ENCODE peak calls at places on chromosomes 16 and 17, in six cellular contexts. One of them, this sample, is unnamed.

GRCh38 chr16:69501956-69502457 is 63.8 kb upstream of the NFAT5 start:
- DNase-seq in H9: no peak
- DNase-seq in IMR-90: no peak
- DNase-seq in H1: no peak
- DNase-seq in mesenchymal stem cell: peak
- DNase-seq in trophoblast cell: peak
- DNase-seq in this sample: no peak

GRCh38 chr17:81349397-81350319 is 45.6 kb upstream of the BAHCC1 start:
- DNase-seq in H9: peak
- DNase-seq in IMR-90: no peak
- DNase-seq in H1: no peak
- DNase-seq in mesenchymal stem cell: no peak
- DNase-seq in trophoblast cell: no peak
- DNase-seq in this sample: no peak

GRCh38 chr16:82935781-82936180 is 309.0 kb downstream of the CDH13 start:
- DNase-seq in H9: no peak
- DNase-seq in IMR-90: no peak
- DNase-seq in H1: no peak
- DNase-seq in mesenchymal stem cell: no peak
- DNase-seq in trophoblast cell: no peak
- DNase-seq in this sample: no peak

GRCh38 chr17:12732366-12732765 is 56.9 kb upstream of the ARHGAP44 start:
- DNase-seq in H9: no peak
- DNase-seq in IMR-90: no peak
- DNase-seq in H1: no peak
- DNase-seq in mesenchymal stem cell: no peak
- DNase-seq in trophoblast cell: no peak
- DNase-seq in this sample: no peak

GRCh38 chr16:77789085-77789611 is 784 bp downstream of the VAT1L start:
- DNase-seq in H9: peak
- DNase-seq in IMR-90: no peak
- DNase-seq in H1: peak
- DNase-seq in mesenchymal stem cell: no peak
- DNase-seq in trophoblast cell: no peak
- DNase-seq in this sample: no peak

GRCh38 chr16:89033796-89034572 is 57.0 kb upstream of the CBFA2T3 start:
- DNase-seq in H9: no peak
- DNase-seq in IMR-90: no peak
- DNase-seq in H1: no peak
- DNase-seq in mesenchymal stem cell: no peak
- DNase-seq in trophoblast cell: no peak
- DNase-seq in this sample: no peak

GRCh38 chr16:67865318-67865717 is 7.5 kb upstream of the EDC4 start:
- DNase-seq in H9: peak
- DNase-seq in IMR-90: peak
- DNase-seq in H1: no peak
- DNase-seq in mesenchymal stem cell: peak
- DNase-seq in trophoblast cell: peak
- DNase-seq in this sample: no peak

GRCh38 chr17:4818276-4818675 is 11.3 kb downstream of the PLD2 start:
- DNase-seq in H9: peak
- DNase-seq in IMR-90: no peak
- DNase-seq in H1: no peak
- DNase-seq in mesenchymal stem cell: no peak
- DNase-seq in trophoblast cell: no peak
- DNase-seq in this sample: no peak

GRCh38 chr17:73695035-73695738 is 50.9 kb upstream of the SDK2 start:
- DNase-seq in H9: peak
- DNase-seq in IMR-90: no peak
- DNase-seq in H1: peak
- DNase-seq in mesenchymal stem cell: no peak
- DNase-seq in trophoblast cell: no peak
- DNase-seq in this sample: no peak

GRCh38 chr16:88473666-88474534 is 20.8 kb downstream of the ZFPM1 start:
- DNase-seq in H9: no peak
- DNase-seq in IMR-90: peak
- DNase-seq in H1: no peak
- DNase-seq in mesenchymal stem cell: no peak
- DNase-seq in trophoblast cell: no peak
- DNase-seq in this sample: no peak

GRCh38 chr17:47230864-47231263 is 21.7 kb downstream of the MYL4 start:
- DNase-seq in H9: no peak
- DNase-seq in IMR-90: no peak
- DNase-seq in H1: no peak
- DNase-seq in mesenchymal stem cell: no peak
- DNase-seq in trophoblast cell: no peak
- DNase-seq in this sample: no peak

GRCh38 chr16:30949655-30950515 is 1.0 kb downstream of the ORAI3 start:
- DNase-seq in H9: peak
- DNase-seq in IMR-90: peak
- DNase-seq in H1: peak
- DNase-seq in mesenchymal stem cell: peak
- DNase-seq in trophoblast cell: peak
- DNase-seq in this sample: no peak

GRCh38 chr16:52251495-52251894 is 295.4 kb downstream of the TOX3 start:
- DNase-seq in H9: no peak
- DNase-seq in IMR-90: no peak
- DNase-seq in H1: no peak
- DNase-seq in mesenchymal stem cell: no peak
- DNase-seq in trophoblast cell: peak
- DNase-seq in this sample: no peak

GRCh38 chr16:89881368-89881730 is 8.0 kb downstream of the TCF25 start:
- DNase-seq in H9: no peak
- DNase-seq in IMR-90: no peak
- DNase-seq in H1: no peak
- DNase-seq in mesenchymal stem cell: no peak
- DNase-seq in trophoblast cell: no peak
- DNase-seq in this sample: no peak

GRCh38 chr17:7041607-7042506 is 2.0 kb downstream of the SLC16A11 start:
- DNase-seq in H9: peak
- DNase-seq in IMR-90: no peak
- DNase-seq in H1: peak
- DNase-seq in mesenchymal stem cell: no peak
- DNase-seq in trophoblast cell: peak
- DNase-seq in this sample: no peak

GRCh38 chr16:88440686-88441405 is 12.2 kb upstream of the ZFPM1 start:
- DNase-seq in H9: no peak
- DNase-seq in IMR-90: no peak
- DNase-seq in H1: no peak
- DNase-seq in mesenchymal stem cell: no peak
- DNase-seq in trophoblast cell: no peak
- DNase-seq in this sample: no peak

GRCh38 chr17:29592850-29593545 is at the start of gene ANKRD13B:
- DNase-seq in H9: no peak
- DNase-seq in IMR-90: no peak
- DNase-seq in H1: peak
- DNase-seq in mesenchymal stem cell: no peak
- DNase-seq in trophoblast cell: peak
- DNase-seq in this sample: no peak

GRCh38 chr16:89696598-89697128 is 4.8 kb downstream of the SPATA2L start:
- DNase-seq in H9: no peak
- DNase-seq in IMR-90: no peak
- DNase-seq in H1: no peak
- DNase-seq in mesenchymal stem cell: peak
- DNase-seq in trophoblast cell: no peak
- DNase-seq in this sample: no peak

GRCh38 chr16:4175849-4176248 is 59.6 kb upstream of the ADCY9 start:
- DNase-seq in H9: no peak
- DNase-seq in IMR-90: peak
- DNase-seq in H1: no peak
- DNase-seq in mesenchymal stem cell: no peak
- DNase-seq in trophoblast cell: no peak
- DNase-seq in this sample: no peak

GRCh38 chr16:30533748-30534367 is 800 bp downstream of the ZNF747 start:
- DNase-seq in H9: no peak
- DNase-seq in IMR-90: no peak
- DNase-seq in H1: peak
- DNase-seq in mesenchymal stem cell: no peak
- DNase-seq in trophoblast cell: no peak
- DNase-seq in this sample: no peak

GRCh38 chr16:10509534-10510025 is 70.8 kb downstream of the EMP2 start:
- DNase-seq in H9: peak
- DNase-seq in IMR-90: peak
- DNase-seq in H1: peak
- DNase-seq in mesenchymal stem cell: peak
- DNase-seq in trophoblast cell: peak
- DNase-seq in this sample: peak

GRCh38 chr17:11240841-11241610 is at the start of gene SHISA6:
- DNase-seq in H9: peak
- DNase-seq in IMR-90: no peak
- DNase-seq in H1: peak
- DNase-seq in mesenchymal stem cell: no peak
- DNase-seq in trophoblast cell: no peak
- DNase-seq in this sample: peak

DNA sequence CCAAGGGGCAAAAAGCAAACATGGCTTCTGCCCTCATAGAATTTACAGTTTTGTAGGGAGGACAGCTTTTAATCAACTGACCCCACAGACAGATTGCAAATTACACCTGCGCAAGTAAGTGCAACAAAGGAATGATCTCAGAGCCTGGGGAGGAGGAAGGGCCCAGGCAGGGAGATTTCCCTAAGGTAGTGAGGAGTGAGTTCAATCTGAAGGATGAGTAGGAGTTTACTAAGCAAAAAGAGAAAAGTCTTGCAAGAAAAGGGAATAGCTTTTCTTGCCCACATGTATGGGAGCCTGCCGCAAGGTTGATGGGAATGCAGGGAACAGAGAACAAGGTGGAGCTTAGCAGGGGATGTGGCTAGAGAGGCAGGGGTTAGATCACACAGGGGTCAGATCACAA is 1.6 kb upstream of the SOCS7 start:
- DNase-seq in H9: no peak
- DNase-seq in IMR-90: no peak
- DNase-seq in H1: no peak
- DNase-seq in mesenchymal stem cell: no peak
- DNase-seq in trophoblast cell: no peak
- DNase-seq in this sample: no peak
- H3K9ac ChIP-seq in H9: no peak
- H3K9ac ChIP-seq in IMR-90: no peak
- H3K9ac ChIP-seq in H1: no peak
- H3K9ac ChIP-seq in mesenchymal stem cell: no peak
- H3K9ac ChIP-seq in trophoblast cell: no peak
- H3K9ac ChIP-seq in this sample: no peak

GRCh38 chr16:84535851-84536250 is 31.4 kb upstream of the MEAK7 start:
- DNase-seq in H9: no peak
- DNase-seq in IMR-90: no peak
- DNase-seq in H1: no peak
- DNase-seq in mesenchymal stem cell: no peak
- DNase-seq in trophoblast cell: no peak
- DNase-seq in this sample: no peak
- H4K91ac ChIP-seq in H9: no peak
- H4K91ac ChIP-seq in IMR-90: no peak
- H4K91ac ChIP-seq in H1: no peak
- H4K91ac ChIP-seq in mesenchymal stem cell: no peak
- H4K91ac ChIP-seq in trophoblast cell: peak
- H4K91ac ChIP-seq in this sample: no peak

DNA sequence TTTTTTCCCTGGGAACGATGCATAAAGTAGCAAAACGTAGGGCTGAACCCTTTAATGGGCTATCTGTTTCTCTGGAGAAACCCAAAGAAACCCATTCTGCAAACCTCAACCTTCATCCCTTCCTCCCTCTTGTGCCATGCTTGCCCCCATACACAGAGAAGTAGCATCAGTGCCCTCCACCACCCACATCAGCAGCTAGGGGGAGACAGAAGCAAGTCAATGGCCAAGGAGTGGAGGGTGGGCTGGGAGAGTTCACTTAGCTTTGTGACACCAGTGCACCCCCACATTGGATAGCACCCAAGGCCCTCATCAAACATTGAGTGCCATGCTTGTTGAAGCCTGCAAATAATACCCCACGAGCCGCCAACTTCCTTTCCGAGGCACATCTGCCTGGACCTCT is 282.4 kb downstream of the ABCC12 start:
- DNase-seq in H9: no peak
- DNase-seq in IMR-90: no peak
- DNase-seq in H1: no peak
- DNase-seq in mesenchymal stem cell: no peak
- DNase-seq in trophoblast cell: no peak
- DNase-seq in this sample: no peak
- H2AK5ac ChIP-seq in H9: no peak
- H2AK5ac ChIP-seq in IMR-90: no peak
- H2AK5ac ChIP-seq in H1: no peak
- H2AK5ac ChIP-seq in mesenchymal stem cell: no peak
- H2AK5ac ChIP-seq in trophoblast cell: no peak
- H2AK5ac ChIP-seq in this sample: no peak

GRCh38 chr17:40872416-40872815 is 5.4 kb upstream of the KRT12 start:
- DNase-seq in H9: no peak
- DNase-seq in IMR-90: peak
- DNase-seq in H1: no peak
- DNase-seq in mesenchymal stem cell: no peak
- DNase-seq in trophoblast cell: no peak
- DNase-seq in this sample: no peak
- H3K9ac ChIP-seq in H9: no peak
- H3K9ac ChIP-seq in IMR-90: no peak
- H3K9ac ChIP-seq in H1: no peak
- H3K9ac ChIP-seq in mesenchymal stem cell: no peak
- H3K9ac ChIP-seq in trophoblast cell: no peak
- H3K9ac ChIP-seq in this sample: no peak

GRCh38 chr17:40936437-40936971 is 942 bp downstream of the KRT23 start:
- DNase-seq in H9: no peak
- DNase-seq in IMR-90: no peak
- DNase-seq in H1: no peak
- DNase-seq in mesenchymal stem cell: no peak
- DNase-seq in trophoblast cell: peak
- DNase-seq in this sample: no peak

GRCh38 chr17:40936976-40937375 is 470 bp downstream of the KRT23 start:
- DNase-seq in H9: peak
- DNase-seq in IMR-90: no peak
- DNase-seq in H1: no peak
- DNase-seq in mesenchymal stem cell: no peak
- DNase-seq in trophoblast cell: no peak
- DNase-seq in this sample: no peak

GRCh38 chr17:40937384-40937819 is at the start of gene KRT23:
- DNase-seq in H9: peak
- DNase-seq in IMR-90: no peak
- DNase-seq in H1: no peak
- DNase-seq in mesenchymal stem cell: no peak
- DNase-seq in trophoblast cell: peak
- DNase-seq in this sample: no peak

GRCh38 chr17:40932608-40933007 is 4.8 kb downstream of the KRT23 start:
- DNase-seq in H9: no peak
- DNase-seq in IMR-90: no peak
- DNase-seq in H1: no peak
- DNase-seq in mesenchymal stem cell: no peak
- DNase-seq in trophoblast cell: no peak
- DNase-seq in this sample: peak

GRCh38 chr17:40935624-40936023 is 1.8 kb downstream of the KRT23 start:
- DNase-seq in H9: no peak
- DNase-seq in IMR-90: peak
- DNase-seq in H1: no peak
- DNase-seq in mesenchymal stem cell: peak
- DNase-seq in trophoblast cell: peak
- DNase-seq in this sample: no peak
- H4K91ac ChIP-seq in H9: no peak
- H4K91ac ChIP-seq in IMR-90: no peak
- H4K91ac ChIP-seq in H1: no peak
- H4K91ac ChIP-seq in mesenchymal stem cell: no peak
- H4K91ac ChIP-seq in trophoblast cell: no peak
- H4K91ac ChIP-seq in this sample: no peak